ENCODE peak calls at places on chromosomes 5 and 9, in five cellular contexts. One of them, this sample, is unnamed. For H3K9me3, the result is how much of the 10 kb centered on the place peaks cover.

GRCh38 chr9:97632406-97632991 is 669 bp downstream of the TSTD2 start:
- DNase-seq in A549: no peak
- DNase-seq in kidney: peak
- DNase-seq in CD4-positive, alpha-beta memory T cell: no peak
- DNase-seq in DND-41: peak
- DNase-seq in this sample: peak

GRCh38 chr5:139124774-139125391 is 73.3 kb downstream of the SIL1 start:
- DNase-seq in A549: no peak
- DNase-seq in CD4-positive, alpha-beta memory T cell: no peak
- DNase-seq in DND-41: no peak
- DNase-seq in kidney: no peak
- DNase-seq in this sample: no peak

GRCh38 chr5:149015126-149015525 is 47.7 kb downstream of the SH3TC2 start:
- DNase-seq in kidney: no peak
- DNase-seq in A549: no peak
- DNase-seq in DND-41: no peak
- DNase-seq in CD4-positive, alpha-beta memory T cell: no peak
- DNase-seq in this sample: no peak

GRCh38 chr5:179558912-179559279 is 8.5 kb downstream of the RUFY1 start:
- DNase-seq in CD4-positive, alpha-beta memory T cell: no peak
- DNase-seq in DND-41: no peak
- DNase-seq in kidney: no peak
- DNase-seq in A549: peak
- DNase-seq in this sample: no peak

GRCh38 chr9:73133921-73134407 is 17.7 kb upstream of the ANXA1 start:
- DNase-seq in A549: no peak
- DNase-seq in kidney: no peak
- DNase-seq in DND-41: no peak
- DNase-seq in CD4-positive, alpha-beta memory T cell: no peak
- DNase-seq in this sample: no peak

GRCh38 chr5:106097308-106097707 is 1573.4 kb downstream of the EFNA5 start:
- DNase-seq in DND-41: no peak
- DNase-seq in kidney: no peak
- DNase-seq in CD4-positive, alpha-beta memory T cell: no peak
- DNase-seq in A549: no peak
- DNase-seq in this sample: no peak

GRCh38 chr5:17178316-17178715 is 39.1 kb upstream of the BASP1 start:
- DNase-seq in A549: no peak
- DNase-seq in DND-41: no peak
- DNase-seq in kidney: no peak
- DNase-seq in CD4-positive, alpha-beta memory T cell: no peak
- DNase-seq in this sample: no peak

GRCh38 chr5:52915176-52915875 is 73.8 kb upstream of the ITGA2 start:
- DNase-seq in DND-41: peak
- DNase-seq in kidney: peak
- DNase-seq in A549: peak
- DNase-seq in CD4-positive, alpha-beta memory T cell: peak
- DNase-seq in this sample: no peak

GRCh38 chr5:73939535-73939934 is 313.5 kb downstream of the ARHGEF28 start:
- DNase-seq in kidney: no peak
- DNase-seq in DND-41: no peak
- DNase-seq in CD4-positive, alpha-beta memory T cell: no peak
- DNase-seq in A549: no peak
- DNase-seq in this sample: no peak

GRCh38 chr5:126568206-126568755 is 26.7 kb downstream of the ALDH7A1 start:
- DNase-seq in kidney: no peak
- DNase-seq in DND-41: no peak
- DNase-seq in A549: no peak
- DNase-seq in CD4-positive, alpha-beta memory T cell: no peak
- DNase-seq in this sample: no peak

GRCh38 chr5:176652136-176652535 is 4.9 kb downstream of the TSPAN17 start:
- DNase-seq in kidney: no peak
- DNase-seq in DND-41: no peak
- DNase-seq in CD4-positive, alpha-beta memory T cell: no peak
- DNase-seq in A549: no peak
- DNase-seq in this sample: no peak

GRCh38 chr5:59182722-59183121 is 599.8 kb downstream of the RAB3C start:
- DNase-seq in DND-41: no peak
- DNase-seq in CD4-positive, alpha-beta memory T cell: no peak
- DNase-seq in kidney: no peak
- DNase-seq in A549: no peak
- DNase-seq in this sample: no peak

GRCh38 chr5:181255836-181256578 is 4.9 kb downstream of the TRIM52 start:
- DNase-seq in A549: no peak
- DNase-seq in kidney: no peak
- DNase-seq in DND-41: no peak
- DNase-seq in CD4-positive, alpha-beta memory T cell: no peak
- DNase-seq in this sample: no peak

GRCh38 chr5:39755986-39756385 is 331.2 kb upstream of the DAB2 start:
- DNase-seq in A549: peak
- DNase-seq in DND-41: no peak
- DNase-seq in kidney: no peak
- DNase-seq in CD4-positive, alpha-beta memory T cell: no peak
- DNase-seq in this sample: no peak

GRCh38 chr9:97858393-97858713 is 5.3 kb downstream of the FOXE1 start:
- DNase-seq in A549: no peak
- DNase-seq in kidney: no peak
- DNase-seq in DND-41: no peak
- DNase-seq in CD4-positive, alpha-beta memory T cell: no peak
- DNase-seq in this sample: no peak

DNA sequence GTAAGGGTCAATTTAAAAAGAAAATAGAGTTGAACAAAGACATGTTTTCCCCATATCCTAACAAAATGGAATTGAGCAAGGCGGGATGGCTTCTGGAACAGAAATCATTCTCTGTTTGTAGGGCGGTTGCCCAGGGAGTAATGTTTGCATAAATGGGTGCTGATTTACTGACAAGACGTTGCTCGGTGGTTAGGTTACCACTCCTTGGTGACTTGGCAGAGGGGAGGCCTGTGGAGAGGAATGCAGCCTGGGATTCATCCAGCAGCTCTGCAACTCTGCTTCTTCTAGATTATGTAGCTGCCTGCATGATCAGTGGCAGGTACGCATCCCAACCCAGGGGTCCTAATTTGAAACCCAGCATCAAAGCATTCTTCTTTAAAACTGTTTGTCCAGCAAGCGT is 200.2 kb downstream of the CFAP90 start:
- DNase-seq in A549: no peak
- DNase-seq in kidney: no peak
- DNase-seq in DND-41: no peak
- DNase-seq in CD4-positive, alpha-beta memory T cell: no peak
- DNase-seq in this sample: no peak
- H3K27ac ChIP-seq in A549: no peak
- H3K27ac ChIP-seq in kidney: no peak
- H3K27ac ChIP-seq in DND-41: no peak
- H3K27ac ChIP-seq in CD4-positive, alpha-beta memory T cell: no peak
- H3K27ac ChIP-seq in this sample: no peak

GRCh38 chr9:135176284-135176683 is 88.8 kb downstream of the OLFM1 start:
- DNase-seq in CD4-positive, alpha-beta memory T cell: no peak
- DNase-seq in DND-41: no peak
- DNase-seq in kidney: no peak
- DNase-seq in A549: no peak
- DNase-seq in this sample: no peak

GRCh38 chr9:135174981-135175380 is 87.5 kb downstream of the OLFM1 start:
- DNase-seq in CD4-positive, alpha-beta memory T cell: no peak
- DNase-seq in A549: no peak
- DNase-seq in DND-41: no peak
- DNase-seq in kidney: no peak
- DNase-seq in this sample: no peak

GRCh38 chr9:135170535-135170934 is 83.1 kb downstream of the OLFM1 start:
- DNase-seq in DND-41: no peak
- DNase-seq in A549: no peak
- DNase-seq in kidney: no peak
- DNase-seq in CD4-positive, alpha-beta memory T cell: no peak
- DNase-seq in this sample: no peak

GRCh38 chr9:135173066-135173465 is 85.6 kb downstream of the OLFM1 start:
- DNase-seq in kidney: no peak
- DNase-seq in A549: no peak
- DNase-seq in DND-41: no peak
- DNase-seq in CD4-positive, alpha-beta memory T cell: no peak
- DNase-seq in this sample: no peak

DNA sequence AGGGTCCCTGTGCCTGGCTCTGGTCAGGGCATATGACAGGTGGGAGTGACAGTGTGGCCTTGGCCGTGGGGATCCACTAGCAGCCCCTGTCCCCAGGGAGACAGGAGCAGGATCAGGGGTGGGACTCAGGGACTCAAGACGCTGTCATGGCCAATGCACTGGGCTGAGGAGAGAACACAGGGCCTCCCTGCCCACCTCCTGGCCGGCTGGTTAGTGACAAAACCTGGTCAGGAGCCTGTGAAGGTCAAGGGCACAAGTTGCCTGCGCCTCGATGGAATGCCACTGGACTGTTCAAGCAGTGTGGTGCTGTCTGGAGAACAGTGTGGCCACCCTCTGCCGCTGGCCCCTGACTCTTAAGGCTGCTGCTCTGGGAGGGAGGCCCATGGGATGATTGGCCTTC is 86.8 kb downstream of the OLFM1 start:
- DNase-seq in A549: no peak
- DNase-seq in DND-41: no peak
- DNase-seq in kidney: no peak
- DNase-seq in CD4-positive, alpha-beta memory T cell: no peak
- DNase-seq in this sample: no peak
- H3K9me3 ChIP-seq in A549: under half
- H3K9me3 ChIP-seq in DND-41: under half
- H3K9me3 ChIP-seq in kidney: under half
- H3K9me3 ChIP-seq in CD4-positive, alpha-beta memory T cell: under half
- H3K9me3 ChIP-seq in this sample: under half

DNA sequence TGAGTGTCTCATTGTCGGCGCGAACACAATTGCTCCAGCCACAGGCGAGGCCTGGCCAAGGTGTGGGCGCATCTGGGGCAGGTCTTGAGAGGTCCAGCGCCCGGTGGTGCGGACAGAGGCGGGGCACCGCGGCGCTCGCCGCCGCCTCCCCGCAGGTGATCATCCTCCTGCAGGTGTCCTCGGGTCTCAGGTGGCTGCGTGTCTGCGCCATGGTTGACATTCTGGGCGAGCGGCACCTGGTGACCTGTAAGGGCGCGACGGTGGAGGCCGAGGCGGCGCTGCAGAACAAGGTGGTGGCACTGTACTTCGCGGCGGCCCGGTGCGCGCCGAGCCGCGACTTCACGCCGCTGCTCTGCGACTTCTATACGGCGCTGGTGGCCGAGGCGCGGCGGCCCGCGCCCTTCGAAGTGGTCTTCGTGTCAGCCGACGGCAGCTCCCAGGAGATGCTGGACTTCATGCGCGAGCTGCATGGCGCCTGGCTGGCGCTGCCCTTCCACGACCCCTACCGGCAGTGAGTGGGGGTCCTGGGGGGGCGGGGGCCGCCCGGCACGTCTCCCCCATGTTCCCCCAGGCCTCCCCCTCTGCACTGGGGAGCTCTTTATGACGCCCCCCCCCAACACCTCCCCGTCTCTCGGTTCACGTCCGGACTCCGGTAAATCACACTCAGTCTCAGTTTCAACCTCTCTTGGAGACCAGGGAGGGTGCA is 401 bp downstream of the NXNL2 start:
- DNase-seq in CD4-positive, alpha-beta memory T cell: peak
- DNase-seq in kidney: peak
- DNase-seq in A549: no peak
- DNase-seq in DND-41: no peak
- DNase-seq in this sample: no peak
- H3K27ac ChIP-seq in CD4-positive, alpha-beta memory T cell: no peak
- H3K27ac ChIP-seq in kidney: peak
- H3K27ac ChIP-seq in A549: peak
- H3K27ac ChIP-seq in DND-41: no peak
- H3K27ac ChIP-seq in this sample: peak

GRCh38 chr9:101398930-101399640 is 434 bp downstream of the ZNF189 start:
- DNase-seq in DND-41: no peak
- DNase-seq in A549: no peak
- DNase-seq in CD4-positive, alpha-beta memory T cell: no peak
- DNase-seq in kidney: peak
- DNase-seq in this sample: no peak
- H3K9me3 ChIP-seq in DND-41: under half
- H3K9me3 ChIP-seq in A549: half or more
- H3K9me3 ChIP-seq in CD4-positive, alpha-beta memory T cell: under half
- H3K9me3 ChIP-seq in kidney: under half
- H3K9me3 ChIP-seq in this sample: under half

GRCh38 chr5:91049800-91050199 is 333.3 kb downstream of the ARRDC3 start:
- DNase-seq in A549: peak
- DNase-seq in DND-41: no peak
- DNase-seq in CD4-positive, alpha-beta memory T cell: no peak
- DNase-seq in kidney: no peak
- DNase-seq in this sample: no peak

GRCh38 chr5:91049112-91049511 is 334.0 kb downstream of the ARRDC3 start:
- DNase-seq in A549: peak
- DNase-seq in kidney: no peak
- DNase-seq in DND-41: no peak
- DNase-seq in CD4-positive, alpha-beta memory T cell: no peak
- DNase-seq in this sample: no peak

GRCh38 chr5:91058155-91058554 is 325.0 kb downstream of the ARRDC3 start:
- DNase-seq in A549: no peak
- DNase-seq in CD4-positive, alpha-beta memory T cell: no peak
- DNase-seq in kidney: no peak
- DNase-seq in DND-41: no peak
- DNase-seq in this sample: no peak

GRCh38 chr5:91052977-91053732 is 330.0 kb downstream of the ARRDC3 start:
- DNase-seq in CD4-positive, alpha-beta memory T cell: no peak
- DNase-seq in A549: no peak
- DNase-seq in DND-41: no peak
- DNase-seq in kidney: no peak
- DNase-seq in this sample: no peak

DNA sequence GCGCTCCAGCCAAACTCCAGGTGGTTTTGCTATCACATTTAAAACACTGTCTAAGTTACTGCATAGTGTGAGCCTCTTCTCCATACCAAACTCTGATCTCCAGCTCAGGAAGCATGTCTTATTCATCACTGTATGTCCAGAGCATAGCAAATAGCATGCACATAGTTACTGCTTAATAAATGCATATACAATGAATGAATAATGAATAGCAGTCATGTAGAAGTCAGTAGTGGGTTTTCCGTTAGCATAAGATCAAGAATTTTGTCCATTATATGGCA is 329.4 kb downstream of the ARRDC3 start:
- DNase-seq in CD4-positive, alpha-beta memory T cell: no peak
- DNase-seq in A549: no peak
- DNase-seq in kidney: no peak
- DNase-seq in DND-41: no peak
- DNase-seq in this sample: no peak
- H3K27ac ChIP-seq in CD4-positive, alpha-beta memory T cell: no peak
- H3K27ac ChIP-seq in A549: peak
- H3K27ac ChIP-seq in kidney: no peak
- H3K27ac ChIP-seq in DND-41: no peak
- H3K27ac ChIP-seq in this sample: no peak

GRCh38 chr5:6202113-6202512 is 176.2 kb downstream of the MED10 start:
- DNase-seq in CD4-positive, alpha-beta memory T cell: no peak
- DNase-seq in A549: no peak
- DNase-seq in DND-41: no peak
- DNase-seq in kidney: no peak
- DNase-seq in this sample: no peak
- H3K9me3 ChIP-seq in CD4-positive, alpha-beta memory T cell: under half
- H3K9me3 ChIP-seq in A549: under half
- H3K9me3 ChIP-seq in DND-41: under half
- H3K9me3 ChIP-seq in kidney: under half
- H3K9me3 ChIP-seq in this sample: under half

DNA sequence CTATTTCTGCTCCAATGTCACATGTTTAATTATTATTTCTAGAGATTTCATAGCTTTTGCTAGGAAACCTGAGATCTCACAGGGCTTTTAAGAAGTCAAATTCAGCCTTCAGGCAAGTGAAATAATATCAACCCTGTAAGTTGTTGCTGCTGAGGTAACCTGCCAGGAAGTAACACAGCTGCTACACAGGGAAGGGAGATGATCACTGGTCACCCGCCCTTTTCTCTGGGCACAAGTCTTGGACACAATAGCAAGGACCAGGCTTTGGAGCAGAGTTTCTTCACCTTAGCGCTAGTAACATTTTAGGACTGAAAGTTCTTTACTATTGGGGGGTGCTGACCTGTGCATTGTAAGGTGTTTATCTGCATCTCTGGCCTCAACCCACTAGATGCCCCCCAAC is 50.1 kb downstream of the PTTG1 start:
- DNase-seq in kidney: no peak
- DNase-seq in CD4-positive, alpha-beta memory T cell: no peak
- DNase-seq in DND-41: no peak
- DNase-seq in A549: no peak
- DNase-seq in this sample: no peak
- H3K27ac ChIP-seq in kidney: no peak
- H3K27ac ChIP-seq in CD4-positive, alpha-beta memory T cell: peak
- H3K27ac ChIP-seq in DND-41: peak
- H3K27ac ChIP-seq in A549: no peak
- H3K27ac ChIP-seq in this sample: no peak

This sample was measured in lower lobe of right lung.